ENCODE peak calls at places on chromosomes 2 and 18, in eight cellular contexts. R is brain microvascular endothelial cell, A is psoas muscle, X is right lobe of liver, V is HFFc6, S is fibroblast of lung, D is AG09309, T is IMR-90. Z is an unnamed sample.

GRCh38 chr2:207012461-207012860 is 73.1 kb downstream of the CPO start:
- DNase-seq in T (no peak), S (peak), X (no peak), A (no peak), R (no peak), D (no peak), V (peak), Z (peak)

GRCh38 chr18:36442717-36443116 is 145.2 kb downstream of the FHOD3 start:
- DNase-seq in S (no peak), X (no peak), T (no peak), R (no peak), D (no peak), A (no peak), V (no peak), Z (no peak)

GRCh38 chr2:44801676-44802408 is 139.7 kb upstream of the SIX3 start:
- DNase-seq in X (no peak), D (no peak), S (peak), T (no peak), A (no peak), R (no peak), V (no peak), Z (peak)

GRCh38 chr2:171057575-171057974 is 103.1 kb downstream of the TLK1 start:
- DNase-seq in T (no peak), D (no peak), A (no peak), S (no peak), V (no peak), R (no peak), X (no peak), Z (no peak)

GRCh38 chr2:63891488-63892030 is 49.9 kb downstream of the UGP2 start:
- DNase-seq in S (no peak), T (no peak), D (no peak), R (no peak), X (no peak), V (no peak), A (no peak), Z (no peak)

GRCh38 chr2:162197095-162197825 is 45.2 kb upstream of the GCG start:
- DNase-seq in D (no peak), X (no peak), S (peak), V (peak), T (peak), R (peak), A (no peak), Z (peak)

GRCh38 chr2:40953341-40953740 is 501.5 kb upstream of the SLC8A1 start:
- DNase-seq in R (no peak), T (no peak), A (no peak), S (no peak), X (no peak), D (no peak), V (no peak), Z (no peak)

GRCh38 chr2:96321230-96322103 is 3.6 kb upstream of the ITPRIPL1 start:
- DNase-seq in A (peak), V (no peak), D (no peak), R (no peak), X (peak), T (peak), S (peak), Z (no peak)

GRCh38 chr18:49733321-49733720 is 80.0 kb downstream of the ACAA2 start:
- DNase-seq in A (no peak), S (peak), R (no peak), D (no peak), V (peak), T (peak), X (no peak), Z (peak)

GRCh38 chr2:119126650-119127049 is 31.9 kb downstream of the C1QL2 start:
- DNase-seq in S (no peak), T (no peak), V (no peak), X (no peak), R (no peak), A (peak), D (no peak), Z (peak)

GRCh38 chr2:240396623-240397541 is 38.6 kb upstream of the GPC1 start:
- DNase-seq in X (no peak), V (no peak), D (no peak), T (no peak), S (no peak), A (no peak), R (no peak), Z (peak)

GRCh38 chr2:234290671-234291070 is 206.2 kb downstream of the ARL4C start:
- DNase-seq in S (peak), V (no peak), A (no peak), T (no peak), R (no peak), D (no peak), X (no peak), Z (no peak)

GRCh38 chr2:137947032-137947713 is 17.1 kb upstream of the HNMT start:
- DNase-seq in D (no peak), R (no peak), A (no peak), S (no peak), V (no peak), X (no peak), T (no peak), Z (no peak)

GRCh38 chr2:39875182-39875913 is 96.3 kb upstream of the THUMPD2 start:
- DNase-seq in X (no peak), A (peak), S (peak), T (peak), V (peak), R (peak), D (peak), Z (peak)

GRCh38 chr2:216635701-216636541 is 2.7 kb downstream of the IGFBP2 start:
- DNase-seq in V (no peak), T (no peak), R (no peak), S (peak), A (no peak), X (no peak), D (no peak), Z (no peak)

GRCh38 chr2:21939961-21940360 is 816.2 kb downstream of the TDRD15 start:
- DNase-seq in X (no peak), V (no peak), S (no peak), T (peak), A (no peak), R (no peak), D (no peak), Z (peak)

GRCh38 chr18:3189884-3190283 is 29.9 kb downstream of the MYOM1 start:
- DNase-seq in R (no peak), D (no peak), V (no peak), X (no peak), T (no peak), A (no peak), S (no peak), Z (no peak)

GRCh38 chr18:72114801-72115594 is 429.1 kb downstream of the CBLN2 start:
- DNase-seq in V (no peak), S (no peak), T (no peak), X (peak), R (no peak), D (no peak), A (no peak), Z (no peak)
- TF ChIP-seq CTCF in V (no peak), S (no peak), T (no peak), X (no peak), R (no peak), D (no peak), A (no peak), Z (no peak)

GRCh38 chr18:28439870-28440269 is 262.9 kb upstream of the CDH2 start:
- DNase-seq in V (no peak), X (no peak), T (no peak), R (no peak), D (no peak), S (peak), A (no peak), Z (peak)
- TF ChIP-seq CTCF in V (no peak), X (no peak), T (no peak), R (peak), D (no peak), S (no peak), A (no peak), Z (peak)

GRCh38 chr2:232886176-232886575 is 16.1 kb downstream of the SNORC start:
- DNase-seq in A (no peak), T (no peak), R (no peak), S (no peak), X (peak), V (no peak), D (no peak), Z (no peak)

GRCh38 chr2:232888099-232888836 is 18.2 kb downstream of the SNORC start:
- DNase-seq in D (no peak), R (no peak), S (no peak), A (no peak), V (no peak), T (no peak), X (peak), Z (no peak)

GRCh38 chr2:232886632-232887031 is 16.6 kb downstream of the SNORC start:
- DNase-seq in V (no peak), X (no peak), D (no peak), T (no peak), A (no peak), R (no peak), S (no peak), Z (no peak)

GRCh38 chr2:232888839-232889529 is 18.9 kb downstream of the SNORC start:
- DNase-seq in A (no peak), S (no peak), D (no peak), R (no peak), X (peak), T (no peak), V (no peak), Z (no peak)

DNA sequence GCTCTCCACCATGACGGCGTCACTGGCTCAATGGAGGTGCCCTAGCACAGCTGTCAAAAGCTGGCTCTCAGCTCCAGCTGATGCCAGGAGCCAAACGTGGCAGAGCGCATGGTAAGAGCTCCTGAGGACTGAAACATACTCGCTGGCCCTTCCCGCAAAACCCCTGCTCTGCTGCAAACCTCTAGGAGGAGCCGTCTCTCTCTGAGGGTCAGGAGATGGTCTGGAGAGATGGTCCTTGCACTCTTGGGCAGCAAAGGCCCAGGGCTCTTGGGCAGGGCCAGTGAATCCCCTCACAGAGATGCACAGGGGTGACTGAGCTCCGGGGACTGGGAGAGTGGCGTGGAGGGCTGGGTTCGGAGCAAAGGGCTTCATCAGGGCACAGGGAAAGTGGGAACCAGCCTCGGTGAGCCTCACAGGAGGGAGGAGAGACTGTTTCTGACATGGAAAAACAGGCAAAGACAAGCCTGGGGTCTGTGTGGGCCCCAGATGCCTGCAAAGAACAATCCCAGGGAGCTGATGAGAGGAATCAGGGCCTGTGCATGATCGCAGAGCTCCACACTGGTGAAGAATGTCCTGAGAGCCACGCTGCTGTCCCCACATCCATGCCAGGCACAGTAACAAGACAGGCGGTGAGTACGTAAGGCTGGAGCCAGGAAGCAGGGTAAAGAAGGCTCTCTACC is 17.2 kb downstream of the SNORC start:
- DNase-seq in V (no peak), D (no peak), S (no peak), A (no peak), T (no peak), X (no peak), R (no peak), Z (peak)
- TF ChIP-seq CTCF in V (no peak), D (no peak), S (peak), A (no peak), T (peak), X (no peak), R (peak), Z (peak)

GRCh38 chr2:177265386-177265690 is 811 bp upstream of the NFE2L2 start:
- DNase-seq in R (no peak), D (no peak), X (no peak), A (no peak), S (peak), T (peak), V (no peak), Z (peak)
- TF ChIP-seq CTCF in R (peak), D (peak), X (no peak), A (peak), S (peak), T (peak), V (peak), Z (peak)

GRCh38 chr2:84631047-84631446 is 114.7 kb downstream of the DNAH6 start:
- DNase-seq in X (no peak), A (no peak), R (peak), T (peak), D (peak), S (peak), V (peak), Z (peak)
- TF ChIP-seq CTCF in X (peak), A (no peak), R (peak), T (peak), D (peak), S (peak), V (peak), Z (peak)

DNA sequence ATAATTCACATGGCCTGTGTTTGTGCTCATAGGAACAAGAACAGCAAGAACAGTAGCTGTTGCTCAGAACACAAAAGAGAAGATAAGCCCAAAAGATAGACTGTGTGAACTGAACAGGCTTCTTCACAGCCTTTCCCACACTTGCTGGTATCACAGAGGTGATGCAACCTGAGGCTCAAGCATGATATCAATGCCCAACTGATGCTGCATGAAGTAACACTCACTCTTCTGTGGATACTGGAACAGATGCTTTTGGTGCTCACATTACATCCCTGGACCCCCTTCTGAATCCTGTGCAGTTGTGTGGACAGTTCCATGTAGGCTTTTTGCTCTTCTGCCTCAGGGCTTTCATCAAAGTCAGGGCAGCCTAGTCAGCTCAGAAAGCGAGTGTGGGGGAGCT is 88.4 kb upstream of the RND3 start:
- DNase-seq in A (no peak), D (no peak), X (no peak), T (peak), V (no peak), R (no peak), S (no peak), Z (no peak)
- TF ChIP-seq CTCF in A (no peak), D (no peak), X (no peak), T (no peak), V (no peak), R (no peak), S (no peak), Z (no peak)

GRCh38 chr2:132391381-132391780 is 25.2 kb upstream of the GPR39 start:
- DNase-seq in D (no peak), A (no peak), T (no peak), S (no peak), X (no peak), R (no peak), V (no peak), Z (no peak)

GRCh38 chr2:132390076-132390475 is 26.5 kb upstream of the GPR39 start:
- DNase-seq in A (no peak), X (peak), D (no peak), R (no peak), T (no peak), V (no peak), S (no peak), Z (no peak)

GRCh38 chr2:132387126-132387525 is 29.5 kb upstream of the GPR39 start:
- DNase-seq in R (no peak), D (no peak), X (no peak), S (no peak), V (no peak), A (no peak), T (no peak), Z (no peak)

GRCh38 chr2:132392211-132392610 is 24.4 kb upstream of the GPR39 start:
- DNase-seq in S (peak), X (no peak), D (no peak), T (no peak), V (no peak), A (no peak), R (no peak), Z (no peak)
- TF ChIP-seq CTCF in S (no peak), X (no peak), D (no peak), T (no peak), V (no peak), A (no peak), R (no peak), Z (no peak)